ENCODE peak calls at places on chromosomes 2 and 18, in nine cellular contexts. One of them, this sample, is unnamed.

GRCh38 chr2:166333809-166334208 is 41.9 kb downstream of the SCN9A start:
- DNase-seq in sciatic nerve: no peak
- DNase-seq in tibial nerve: no peak
- DNase-seq in left ventricle myocardium inferior: no peak
- DNase-seq in pons: no peak
- DNase-seq in stimulated activated CD4-positive, alpha-beta T cell treated with anti-CD3 and anti-CD28 coated beads, Interleukin-4, amount 100 ng/mL, for 24 hours: no peak
- DNase-seq in adipocyte: peak; percentile 65
- DNase-seq in fibroblast of mammary gland: peak; percentile 53
- DNase-seq in fibroblast of lung: no peak
- DNase-seq in this sample: no peak

GRCh38 chr2:144320491-144320890 is 199.4 kb downstream of the ZEB2 start:
- DNase-seq in sciatic nerve: no peak
- DNase-seq in tibial nerve: no peak
- DNase-seq in left ventricle myocardium inferior: no peak
- DNase-seq in pons: no peak
- DNase-seq in stimulated activated CD4-positive, alpha-beta T cell treated with anti-CD3 and anti-CD28 coated beads, Interleukin-4, amount 100 ng/mL, for 24 hours: peak; percentile 49
- DNase-seq in adipocyte: peak; percentile 50
- DNase-seq in fibroblast of mammary gland: peak; percentile 63
- DNase-seq in fibroblast of lung: peak; percentile 61
- DNase-seq in this sample: no peak

GRCh38 chr2:113760400-113760799 is 4.0 kb upstream of the SLC35F5 start:
- DNase-seq in sciatic nerve: no peak
- DNase-seq in tibial nerve: no peak
- DNase-seq in left ventricle myocardium inferior: no peak
- DNase-seq in pons: no peak
- DNase-seq in stimulated activated CD4-positive, alpha-beta T cell treated with anti-CD3 and anti-CD28 coated beads, Interleukin-4, amount 100 ng/mL, for 24 hours: no peak
- DNase-seq in adipocyte: peak; percentile 69
- DNase-seq in fibroblast of mammary gland: peak; percentile 88
- DNase-seq in fibroblast of lung: peak; percentile 65
- DNase-seq in this sample: no peak

GRCh38 chr2:74925361-74925786 is 33.1 kb upstream of the POLE4 start:
- DNase-seq in sciatic nerve: no peak
- DNase-seq in tibial nerve: no peak
- DNase-seq in left ventricle myocardium inferior: no peak
- DNase-seq in pons: no peak
- DNase-seq in stimulated activated CD4-positive, alpha-beta T cell treated with anti-CD3 and anti-CD28 coated beads, Interleukin-4, amount 100 ng/mL, for 24 hours: no peak
- DNase-seq in adipocyte: no peak
- DNase-seq in fibroblast of mammary gland: no peak
- DNase-seq in fibroblast of lung: no peak
- DNase-seq in this sample: no peak

GRCh38 chr2:125167152-125167551 is 1142.1 kb downstream of the CNTNAP5 start:
- DNase-seq in sciatic nerve: no peak
- DNase-seq in tibial nerve: no peak
- DNase-seq in left ventricle myocardium inferior: no peak
- DNase-seq in pons: no peak
- DNase-seq in stimulated activated CD4-positive, alpha-beta T cell treated with anti-CD3 and anti-CD28 coated beads, Interleukin-4, amount 100 ng/mL, for 24 hours: no peak
- DNase-seq in adipocyte: no peak
- DNase-seq in fibroblast of mammary gland: peak; percentile 69
- DNase-seq in fibroblast of lung: peak; percentile 1
- DNase-seq in this sample: no peak

GRCh38 chr18:36296591-36297418 is 708 bp upstream of the FHOD3 start:
- DNase-seq in sciatic nerve: peak; percentile 84
- DNase-seq in tibial nerve: no peak
- DNase-seq in left ventricle myocardium inferior: peak; percentile 60
- DNase-seq in pons: peak; percentile 65
- DNase-seq in stimulated activated CD4-positive, alpha-beta T cell treated with anti-CD3 and anti-CD28 coated beads, Interleukin-4, amount 100 ng/mL, for 24 hours: no peak
- DNase-seq in adipocyte: peak; percentile 87
- DNase-seq in fibroblast of mammary gland: peak; percentile 78
- DNase-seq in fibroblast of lung: peak; percentile 86
- DNase-seq in this sample: peak; percentile 23

GRCh38 chr2:168050377-168050776 is 197.0 kb downstream of the STK39 start:
- DNase-seq in sciatic nerve: no peak
- DNase-seq in tibial nerve: no peak
- DNase-seq in left ventricle myocardium inferior: no peak
- DNase-seq in pons: no peak
- DNase-seq in stimulated activated CD4-positive, alpha-beta T cell treated with anti-CD3 and anti-CD28 coated beads, Interleukin-4, amount 100 ng/mL, for 24 hours: no peak
- DNase-seq in adipocyte: no peak
- DNase-seq in fibroblast of mammary gland: no peak
- DNase-seq in fibroblast of lung: no peak
- DNase-seq in this sample: no peak

GRCh38 chr2:102065675-102066252 is 74.0 kb downstream of the IL1R2 start:
- DNase-seq in sciatic nerve: no peak
- DNase-seq in tibial nerve: no peak
- DNase-seq in left ventricle myocardium inferior: no peak
- DNase-seq in pons: no peak
- DNase-seq in stimulated activated CD4-positive, alpha-beta T cell treated with anti-CD3 and anti-CD28 coated beads, Interleukin-4, amount 100 ng/mL, for 24 hours: no peak
- DNase-seq in adipocyte: peak; percentile 52
- DNase-seq in fibroblast of mammary gland: peak; percentile 93
- DNase-seq in fibroblast of lung: peak; percentile 92
- DNase-seq in this sample: no peak

GRCh38 chr2:215796160-215796559 is 217.2 kb downstream of the MREG start:
- DNase-seq in sciatic nerve: no peak
- DNase-seq in tibial nerve: no peak
- DNase-seq in left ventricle myocardium inferior: no peak
- DNase-seq in pons: no peak
- DNase-seq in stimulated activated CD4-positive, alpha-beta T cell treated with anti-CD3 and anti-CD28 coated beads, Interleukin-4, amount 100 ng/mL, for 24 hours: no peak
- DNase-seq in adipocyte: peak; percentile 66
- DNase-seq in fibroblast of mammary gland: peak; percentile 94
- DNase-seq in fibroblast of lung: peak; percentile 89
- DNase-seq in this sample: no peak

GRCh38 chr2:47520825-47521665 is 118.1 kb downstream of the MSH2 start:
- DNase-seq in sciatic nerve: peak; percentile 65
- DNase-seq in tibial nerve: no peak
- DNase-seq in left ventricle myocardium inferior: peak; percentile 34
- DNase-seq in pons: peak; percentile 37
- DNase-seq in stimulated activated CD4-positive, alpha-beta T cell treated with anti-CD3 and anti-CD28 coated beads, Interleukin-4, amount 100 ng/mL, for 24 hours: peak; percentile 72
- DNase-seq in adipocyte: peak; percentile 59
- DNase-seq in fibroblast of mammary gland: peak; percentile 44
- DNase-seq in fibroblast of lung: peak; percentile 74
- DNase-seq in this sample: no peak

GRCh38 chr18:8721716-8722115 is 16.4 kb downstream of the MTCL1 start:
- DNase-seq in sciatic nerve: no peak
- DNase-seq in tibial nerve: no peak
- DNase-seq in left ventricle myocardium inferior: no peak
- DNase-seq in pons: no peak
- DNase-seq in stimulated activated CD4-positive, alpha-beta T cell treated with anti-CD3 and anti-CD28 coated beads, Interleukin-4, amount 100 ng/mL, for 24 hours: no peak
- DNase-seq in adipocyte: peak; percentile 37
- DNase-seq in fibroblast of mammary gland: peak; percentile 40
- DNase-seq in fibroblast of lung: peak; percentile 74
- DNase-seq in this sample: no peak

GRCh38 chr2:240259201-240259923 is 118.9 kb upstream of the OTOS start:
- DNase-seq in sciatic nerve: no peak
- DNase-seq in tibial nerve: no peak
- DNase-seq in left ventricle myocardium inferior: peak; percentile 81
- DNase-seq in pons: no peak
- DNase-seq in stimulated activated CD4-positive, alpha-beta T cell treated with anti-CD3 and anti-CD28 coated beads, Interleukin-4, amount 100 ng/mL, for 24 hours: no peak
- DNase-seq in adipocyte: no peak
- DNase-seq in fibroblast of mammary gland: no peak
- DNase-seq in fibroblast of lung: peak; percentile 12
- DNase-seq in this sample: no peak

GRCh38 chr2:239661334-239662312 is 260.8 kb upstream of the HDAC4 start:
- DNase-seq in sciatic nerve: no peak
- DNase-seq in tibial nerve: no peak
- DNase-seq in left ventricle myocardium inferior: no peak
- DNase-seq in pons: no peak
- DNase-seq in stimulated activated CD4-positive, alpha-beta T cell treated with anti-CD3 and anti-CD28 coated beads, Interleukin-4, amount 100 ng/mL, for 24 hours: no peak
- DNase-seq in adipocyte: no peak
- DNase-seq in fibroblast of mammary gland: no peak
- DNase-seq in fibroblast of lung: no peak
- DNase-seq in this sample: no peak

GRCh38 chr2:136235451-136236418 is 117.8 kb upstream of the CXCR4 start:
- DNase-seq in sciatic nerve: no peak
- DNase-seq in tibial nerve: no peak
- DNase-seq in left ventricle myocardium inferior: no peak
- DNase-seq in pons: no peak
- DNase-seq in stimulated activated CD4-positive, alpha-beta T cell treated with anti-CD3 and anti-CD28 coated beads, Interleukin-4, amount 100 ng/mL, for 24 hours: no peak
- DNase-seq in adipocyte: no peak
- DNase-seq in fibroblast of mammary gland: peak; percentile 85
- DNase-seq in fibroblast of lung: peak; percentile 94
- DNase-seq in this sample: peak; percentile 15

GRCh38 chr18:36420826-36421225 is 123.3 kb downstream of the FHOD3 start:
- DNase-seq in sciatic nerve: no peak
- DNase-seq in tibial nerve: no peak
- DNase-seq in left ventricle myocardium inferior: no peak
- DNase-seq in pons: no peak
- DNase-seq in stimulated activated CD4-positive, alpha-beta T cell treated with anti-CD3 and anti-CD28 coated beads, Interleukin-4, amount 100 ng/mL, for 24 hours: no peak
- DNase-seq in adipocyte: no peak
- DNase-seq in fibroblast of mammary gland: peak; percentile 60
- DNase-seq in fibroblast of lung: peak; percentile 69
- DNase-seq in this sample: no peak

GRCh38 chr2:145764631-145765030 is 1244.7 kb upstream of the ZEB2 start:
- DNase-seq in sciatic nerve: peak; percentile 78
- DNase-seq in tibial nerve: peak; percentile 17
- DNase-seq in left ventricle myocardium inferior: peak; percentile 60
- DNase-seq in pons: no peak
- DNase-seq in stimulated activated CD4-positive, alpha-beta T cell treated with anti-CD3 and anti-CD28 coated beads, Interleukin-4, amount 100 ng/mL, for 24 hours: no peak
- DNase-seq in adipocyte: peak; percentile 44
- DNase-seq in fibroblast of mammary gland: peak; percentile 51
- DNase-seq in fibroblast of lung: no peak
- DNase-seq in this sample: no peak

GRCh38 chr2:207879536-207879935 is 109.8 kb upstream of the FZD5 start:
- DNase-seq in sciatic nerve: no peak
- DNase-seq in tibial nerve: no peak
- DNase-seq in left ventricle myocardium inferior: no peak
- DNase-seq in pons: no peak
- DNase-seq in stimulated activated CD4-positive, alpha-beta T cell treated with anti-CD3 and anti-CD28 coated beads, Interleukin-4, amount 100 ng/mL, for 24 hours: no peak
- DNase-seq in adipocyte: peak; percentile 82
- DNase-seq in fibroblast of mammary gland: peak; percentile 16
- DNase-seq in fibroblast of lung: peak; percentile 52
- DNase-seq in this sample: no peak

GRCh38 chr2:49770919-49771318 is 616.6 kb upstream of the FSHR start:
- DNase-seq in sciatic nerve: no peak
- DNase-seq in tibial nerve: no peak
- DNase-seq in left ventricle myocardium inferior: peak; percentile 20
- DNase-seq in pons: peak; percentile 76
- DNase-seq in stimulated activated CD4-positive, alpha-beta T cell treated with anti-CD3 and anti-CD28 coated beads, Interleukin-4, amount 100 ng/mL, for 24 hours: no peak
- DNase-seq in adipocyte: peak; percentile 1
- DNase-seq in fibroblast of mammary gland: peak; percentile 9
- DNase-seq in fibroblast of lung: peak; percentile 9
- DNase-seq in this sample: no peak

GRCh38 chr18:64244571-64244970 is 95.7 kb upstream of the LINC00305 start:
- DNase-seq in sciatic nerve: no peak
- DNase-seq in tibial nerve: no peak
- DNase-seq in left ventricle myocardium inferior: no peak
- DNase-seq in pons: peak; percentile 25
- DNase-seq in stimulated activated CD4-positive, alpha-beta T cell treated with anti-CD3 and anti-CD28 coated beads, Interleukin-4, amount 100 ng/mL, for 24 hours: no peak
- DNase-seq in adipocyte: no peak
- DNase-seq in fibroblast of mammary gland: no peak
- DNase-seq in fibroblast of lung: no peak
- DNase-seq in this sample: no peak

GRCh38 chr18:21851327-21851961 is 110.9 kb downstream of the MIB1 start:
- DNase-seq in sciatic nerve: no peak
- DNase-seq in tibial nerve: no peak
- DNase-seq in left ventricle myocardium inferior: no peak
- DNase-seq in pons: peak; percentile 56
- DNase-seq in stimulated activated CD4-positive, alpha-beta T cell treated with anti-CD3 and anti-CD28 coated beads, Interleukin-4, amount 100 ng/mL, for 24 hours: no peak
- DNase-seq in adipocyte: peak; percentile 48
- DNase-seq in fibroblast of mammary gland: peak; percentile 46
- DNase-seq in fibroblast of lung: no peak
- DNase-seq in this sample: no peak

GRCh38 chr2:72837171-72837570 is 11.3 kb upstream of the EXOC6B start:
- DNase-seq in sciatic nerve: no peak
- DNase-seq in tibial nerve: no peak
- DNase-seq in left ventricle myocardium inferior: no peak
- DNase-seq in pons: no peak
- DNase-seq in stimulated activated CD4-positive, alpha-beta T cell treated with anti-CD3 and anti-CD28 coated beads, Interleukin-4, amount 100 ng/mL, for 24 hours: no peak
- DNase-seq in adipocyte: peak; percentile 56
- DNase-seq in fibroblast of mammary gland: peak; percentile 30
- DNase-seq in fibroblast of lung: peak; percentile 17
- DNase-seq in this sample: no peak

GRCh38 chr18:471701-472100 is 28.8 kb downstream of the COLEC12 start:
- DNase-seq in sciatic nerve: no peak
- DNase-seq in tibial nerve: no peak
- DNase-seq in left ventricle myocardium inferior: no peak
- DNase-seq in pons: no peak
- DNase-seq in stimulated activated CD4-positive, alpha-beta T cell treated with anti-CD3 and anti-CD28 coated beads, Interleukin-4, amount 100 ng/mL, for 24 hours: no peak
- DNase-seq in adipocyte: peak; percentile 26
- DNase-seq in fibroblast of mammary gland: peak; percentile 86
- DNase-seq in fibroblast of lung: peak; percentile 40
- DNase-seq in this sample: no peak

GRCh38 chr2:203484266-203485112 is 50.6 kb downstream of the RAPH1 start:
- DNase-seq in sciatic nerve: no peak
- DNase-seq in tibial nerve: no peak
- DNase-seq in left ventricle myocardium inferior: no peak
- DNase-seq in pons: peak; percentile 65
- DNase-seq in stimulated activated CD4-positive, alpha-beta T cell treated with anti-CD3 and anti-CD28 coated beads, Interleukin-4, amount 100 ng/mL, for 24 hours: peak; percentile 55
- DNase-seq in adipocyte: peak; percentile 42
- DNase-seq in fibroblast of mammary gland: peak; percentile 40
- DNase-seq in fibroblast of lung: peak; percentile 18
- DNase-seq in this sample: no peak

GRCh38 chr2:149765636-149766035 is 178.1 kb upstream of the MMADHC start:
- DNase-seq in sciatic nerve: no peak
- DNase-seq in tibial nerve: no peak
- DNase-seq in left ventricle myocardium inferior: no peak
- DNase-seq in pons: no peak
- DNase-seq in stimulated activated CD4-positive, alpha-beta T cell treated with anti-CD3 and anti-CD28 coated beads, Interleukin-4, amount 100 ng/mL, for 24 hours: no peak
- DNase-seq in adipocyte: no peak
- DNase-seq in fibroblast of mammary gland: no peak
- DNase-seq in fibroblast of lung: no peak
- DNase-seq in this sample: no peak

GRCh38 chr2:7358865-7359264 is 441.7 kb downstream of the RNF144A start:
- DNase-seq in sciatic nerve: no peak
- DNase-seq in tibial nerve: no peak
- DNase-seq in left ventricle myocardium inferior: no peak
- DNase-seq in pons: no peak
- DNase-seq in stimulated activated CD4-positive, alpha-beta T cell treated with anti-CD3 and anti-CD28 coated beads, Interleukin-4, amount 100 ng/mL, for 24 hours: no peak
- DNase-seq in adipocyte: no peak
- DNase-seq in fibroblast of mammary gland: no peak
- DNase-seq in fibroblast of lung: no peak
- DNase-seq in this sample: no peak

GRCh38 chr2:211367252-211367651 is 810.9 kb downstream of the CPS1 start:
- DNase-seq in sciatic nerve: no peak
- DNase-seq in tibial nerve: no peak
- DNase-seq in left ventricle myocardium inferior: no peak
- DNase-seq in pons: no peak
- DNase-seq in stimulated activated CD4-positive, alpha-beta T cell treated with anti-CD3 and anti-CD28 coated beads, Interleukin-4, amount 100 ng/mL, for 24 hours: no peak
- DNase-seq in adipocyte: no peak
- DNase-seq in fibroblast of mammary gland: no peak
- DNase-seq in fibroblast of lung: no peak
- DNase-seq in this sample: no peak